ENCODE peak calls at places on chromosome 10, in eight cellular contexts. E is activated T-helper 1 cell treated with anti-CD3 and anti-CD28 coated beads, Interleukin-12 subunit alpha, Interleukin-12 subunit beta, Interleukin-2, Interleukin-4 antibody, amounts not matched to agents 30 ng/mL and 10 ng/mL and 1 ng/mL, durations not matched to agents 14 hours and 24 hours and 36 hours; X is HEK293T; B is stimulated activated CD4-positive, alpha-beta T cell treated with anti-CD3 and anti-CD28 coated beads, Interleukin-2, amount 100 ng/mL, for 48 hours; V is activated T-cell treated with anti-CD3 and anti-CD28 coated beads, Interleukin-2, amount 50 U/mL, for 72 hours; H is foreskin fibroblast; F is ovary; I is fibroblast of pulmonary artery. D is an unnamed sample.

GRCh38 chr10:71218046-71218832 is 5.9 kb downstream of the UNC5B start:
- DNase-seq in X (no peak), F (peak; percentile 22), I (peak; percentile 60), H (no peak), V (no peak), E (no peak), B (no peak), D (peak; percentile 43)

GRCh38 chr10:112176543-112176942 is 7.0 kb downstream of the GPAM start:
- DNase-seq in B (no peak), I (no peak), V (no peak), E (no peak), F (no peak), H (no peak), X (no peak), D (no peak)

GRCh38 chr10:133151528-133151927 is 8.5 kb upstream of the KNDC1 start:
- DNase-seq in B (no peak), X (no peak), V (no peak), E (no peak), F (no peak), I (no peak), H (no peak), D (no peak)

GRCh38 chr10:31808258-31809218 is 120.1 kb downstream of the ARHGAP12 start:
- DNase-seq in X (peak; percentile 8), B (no peak), H (peak; percentile 43), I (peak; percentile 89), V (peak; percentile 8), E (peak; percentile 2), F (peak; percentile 18), D (peak; percentile 96)

GRCh38 chr10:100621360-100622205 is 85.8 kb downstream of the HIF1AN start:
- DNase-seq in V (peak; percentile 43), F (no peak), X (no peak), H (no peak), I (peak; percentile 13), B (peak; percentile 29), E (no peak), D (peak; percentile 2)

GRCh38 chr10:88802430-88802829 is at the start of gene LIPM:
- DNase-seq in H (no peak), E (no peak), X (no peak), B (no peak), V (no peak), F (no peak), I (no peak), D (peak; percentile 29)

GRCh38 chr10:43110318-43111071 is 27.8 kb upstream of the CSGALNACT2 start:
- DNase-seq in E (no peak), V (no peak), B (no peak), H (peak; percentile 54), X (no peak), I (peak; percentile 64), F (peak; percentile 74), D (peak; percentile 65)

GRCh38 chr10:110576220-110576619 is 8.7 kb downstream of the SMC3 start:
- DNase-seq in X (no peak), E (no peak), F (no peak), V (no peak), I (peak; percentile 89), H (peak; percentile 71), B (no peak), D (peak; percentile 87)

GRCh38 chr10:61975107-61975932 is 73.8 kb downstream of the ARID5B start:
- DNase-seq in E (no peak), H (peak; percentile 72), V (no peak), F (no peak), X (no peak), B (no peak), I (peak; percentile 78), D (peak; percentile 76)

GRCh38 chr10:110747609-110748464 is 103.7 kb downstream of the RBM20 start:
- DNase-seq in F (no peak), E (no peak), X (no peak), V (no peak), I (peak; percentile 61), H (no peak), B (no peak), D (peak; percentile 69)

GRCh38 chr10:72297281-72297967 is 23.7 kb downstream of the DDIT4 start:
- DNase-seq in F (peak; percentile 85), H (peak; percentile 97), B (peak; percentile 87), X (no peak), I (peak; percentile 99), V (peak; percentile 99), E (peak; percentile 93), D (peak; percentile 97)

GRCh38 chr10:129773359-129773990 is 190.6 kb downstream of the EBF3 start:
- DNase-seq in H (no peak), F (no peak), X (no peak), E (no peak), B (no peak), I (no peak), V (no peak), D (no peak)

GRCh38 chr10:52027055-52027454 is 287.0 kb upstream of the DKK1 start:
- DNase-seq in X (no peak), V (no peak), B (no peak), E (no peak), H (no peak), F (no peak), I (peak; percentile 38), D (peak; percentile 33)

GRCh38 chr10:71802235-71802634 is 28.9 kb upstream of the VSIR start:
- DNase-seq in F (no peak), X (no peak), H (no peak), B (no peak), I (no peak), E (no peak), V (no peak), D (no peak)

GRCh38 chr10:1938317-1938716 is 201.0 kb upstream of the ADARB2 start:
- DNase-seq in V (peak; percentile 30), H (no peak), F (no peak), I (no peak), X (no peak), B (no peak), E (peak; percentile 54), D (no peak)

GRCh38 chr10:78438907-78439809 is 405.5 kb downstream of the RPS24 start:
- DNase-seq in E (no peak), F (peak; percentile 15), B (no peak), H (no peak), X (no peak), I (no peak), V (no peak), D (no peak)

GRCh38 chr10:45420453-45421192 is 46.6 kb downstream of the ALOX5 start:
- DNase-seq in X (no peak), E (peak; percentile 65), F (peak; percentile 88), B (no peak), H (peak; percentile 21), I (peak; percentile 84), V (peak; percentile 75), D (peak; percentile 61)

GRCh38 chr10:24254180-24254579 is 45.2 kb downstream of the KIAA1217 start:
- DNase-seq in X (no peak), B (no peak), E (no peak), F (no peak), I (peak; percentile 49), V (no peak), H (no peak), D (peak; percentile 71)

GRCh38 chr10:124225029-124225467 is 131.7 kb upstream of the CHST15 start:
- DNase-seq in F (no peak), E (no peak), I (no peak), B (no peak), V (no peak), X (no peak), H (no peak), D (no peak)

GRCh38 chr10:119412244-119412750 is 130.2 kb downstream of the RGS10 start:
- DNase-seq in H (peak; percentile 63), B (no peak), X (no peak), V (no peak), E (no peak), I (peak; percentile 48), F (peak; percentile 88), D (peak; percentile 61)

GRCh38 chr10:380313-380955 is 245.2 kb downstream of the ZMYND11 start:
- DNase-seq in E (no peak), X (no peak), F (no peak), I (no peak), B (no peak), H (no peak), V (no peak), D (peak; percentile 6)

GRCh38 chr10:90418869-90419652 is 438.8 kb downstream of the HTR7 start:
- DNase-seq in F (no peak), B (no peak), X (no peak), H (peak; percentile 88), E (no peak), I (peak; percentile 90), V (no peak), D (peak; percentile 79)

GRCh38 chr10:117955171-117955570 is 91.6 kb downstream of the RAB11FIP2 start:
- DNase-seq in V (no peak), I (no peak), E (no peak), B (no peak), F (no peak), H (peak; percentile 16), X (no peak), D (no peak)

GRCh38 chr10:95264227-95265051 is 26.4 kb downstream of the PDLIM1 start:
- DNase-seq in F (no peak), V (no peak), X (no peak), I (no peak), B (no peak), H (no peak), E (no peak), D (no peak)

GRCh38 chr10:100882251-100882643 is 30.5 kb upstream of the SLF2 start:
- DNase-seq in V (no peak), F (no peak), I (no peak), H (no peak), E (no peak), X (no peak), B (no peak), D (no peak)

GRCh38 chr10:110973400-110973799 is 54.0 kb downstream of the SHOC2 start:
- DNase-seq in H (no peak), I (no peak), V (no peak), E (no peak), B (no peak), X (no peak), F (no peak), D (no peak)

GRCh38 chr10:78927257-78927995 is 141.3 kb upstream of the ZMIZ1 start:
- DNase-seq in E (no peak), F (no peak), X (no peak), H (no peak), I (no peak), B (no peak), V (no peak), D (no peak)

GRCh38 chr10:99754670-99755069 is 22.6 kb downstream of the CUTC start:
- DNase-seq in V (no peak), B (no peak), F (no peak), X (no peak), E (no peak), H (no peak), I (no peak), D (no peak)

GRCh38 chr10:125868372-125868975 is 12.6 kb downstream of the DHX32 start:
- DNase-seq in V (no peak), F (no peak), H (no peak), I (peak; percentile 69), B (no peak), X (peak; percentile 57), E (no peak), D (peak; percentile 73)

GRCh38 chr10:978826-979421 is 9.3 kb upstream of the GTPBP4 start:
- DNase-seq in X (no peak), H (no peak), I (no peak), B (no peak), V (no peak), F (no peak), E (no peak), D (no peak)

GRCh38 chr10:36555036-36555435 is 570.4 kb upstream of the ANKRD30A start:
- DNase-seq in B (no peak), H (no peak), X (no peak), E (no peak), V (no peak), F (no peak), I (no peak), D (no peak)